ENCODE peak calls at places on chromosomes 7 and 10, in four cellular contexts. Q, K, X and W are unnamed samples.

GRCh38 chr7:100963386-100963785 is 6.0 kb upstream of the MUC12 start:
- DNase-seq in Q (no peak), X (no peak), K (no peak), W (no peak)

GRCh38 chr7:116455009-116455408 is 44.5 kb upstream of the CAV2 start:
- DNase-seq in Q (no peak), K (no peak), X (no peak), W (no peak)

GRCh38 chr7:129438839-129439640 is 4.8 kb downstream of the STRIP2 start:
- DNase-seq in X (no peak), K (no peak), Q (no peak), W (no peak)

GRCh38 chr7:46993396-46993795 is 588.5 kb downstream of the TNS3 start:
- DNase-seq in X (no peak), Q (no peak), K (no peak), W (no peak)

GRCh38 chr10:47319798-47320197 is 2.5 kb upstream of the GDF2 start:
- DNase-seq in X (no peak), Q (no peak), K (peak), W (no peak)

GRCh38 chr7:146700015-146700560 is 583.5 kb downstream of the CNTNAP2 start:
- DNase-seq in Q (no peak), K (no peak), X (no peak), W (no peak)

GRCh38 chr7:142582351-142582750 is 166.9 kb upstream of the PRSS1 start:
- DNase-seq in Q (no peak), X (no peak), K (no peak), W (no peak)

GRCh38 chr7:70432567-70433001 is 699.4 kb upstream of the GALNT17 start:
- DNase-seq in X (no peak), K (no peak), Q (no peak), W (no peak)

GRCh38 chr7:88317422-88317821 is 10.7 kb upstream of the STEAP4 start:
- DNase-seq in Q (no peak), X (no peak), K (no peak), W (no peak)

GRCh38 chr10:43292745-43293676 is 26.1 kb upstream of the RASGEF1A start:
- DNase-seq in Q (peak), K (no peak), X (no peak), W (peak)

GRCh38 chr7:43679210-43680068 is 49.9 kb downstream of the COA1 start:
- DNase-seq in Q (no peak), K (no peak), X (no peak), W (no peak)

GRCh38 chr7:99562832-99563231 is 4.4 kb downstream of the ZNF655 start:
- DNase-seq in K (no peak), Q (no peak), X (no peak), W (no peak)

GRCh38 chr10:12727832-12728215 is 273.7 kb downstream of the CCDC3 start:
- DNase-seq in X (no peak), K (no peak), Q (no peak), W (no peak)

GRCh38 chr10:68981074-68981473 is 7.5 kb upstream of the KIFBP start:
- DNase-seq in K (no peak), Q (no peak), X (no peak), W (no peak)

GRCh38 chr7:4832711-4833110 is 29.1 kb downstream of the PAPOLB start:
- DNase-seq in X (no peak), K (no peak), Q (no peak), W (no peak)

GRCh38 chr10:120490288-120490687 is 33.3 kb downstream of the PLPP4 start:
- DNase-seq in K (no peak), X (no peak), Q (no peak), W (no peak)

GRCh38 chr7:4225352-4225751 is 456.7 kb upstream of the FOXK1 start:
- DNase-seq in Q (no peak), K (no peak), X (no peak), W (no peak)

GRCh38 chr7:102426268-102427031 is 6.9 kb upstream of the ORAI2 start:
- DNase-seq in X (peak), K (no peak), Q (peak), W (no peak)

GRCh38 chr10:6473430-6473829 is 106.6 kb downstream of the PRKCQ start:
- DNase-seq in K (no peak), Q (peak), X (peak), W (peak)

GRCh38 chr10:93436577-93436976 is 45.6 kb downstream of the MYOF start:
- DNase-seq in K (no peak), X (no peak), Q (no peak), W (no peak)

GRCh38 chr10:92574545-92575377 is 868 bp upstream of the IDE start:
- DNase-seq in K (no peak), Q (no peak), X (no peak), W (no peak)

GRCh38 chr7:100013328-100013676 is 2.1 kb upstream of the ZKSCAN1 start:
- DNase-seq in Q (no peak), X (no peak), K (no peak), W (no peak)

GRCh38 chr10:20898851-20899250 is 1.7 kb upstream of the NEBL start:
- DNase-seq in K (no peak), Q (no peak), X (no peak), W (no peak)

GRCh38 chr7:120583835-120584586 is 273.9 kb downstream of the TSPAN12 start:
- DNase-seq in X (no peak), K (no peak), Q (no peak), W (no peak)